ENCODE peak calls at places on chromosomes 5 and 9, in five cellular contexts. U is NAMALWA, O is cardiac muscle cell, W is astrocyte of the spinal cord, N is glomerular endothelial cell. M is an unnamed sample.

GRCh38 chr9:92455217-92455616 is 27.1 kb downstream of the ASPN start:
- DNase-seq in U (peak), N (no peak), W (no peak), O (no peak), M (peak)

GRCh38 chr5:154189819-154190651 is 498 bp upstream of the GALNT10 start:
- DNase-seq in O (peak), W (peak), U (peak), N (no peak), M (peak)

GRCh38 chr5:40204157-40204556 is 475.6 kb upstream of the PTGER4 start:
- DNase-seq in N (no peak), O (no peak), U (no peak), W (no peak), M (no peak)

GRCh38 chr9:20119566-20119965 is 330.7 kb upstream of the SLC24A2 start:
- DNase-seq in W (no peak), N (no peak), O (no peak), U (no peak), M (no peak)

GRCh38 chr9:129676970-129677369 is 11.5 kb downstream of the PRRX2 start:
- DNase-seq in W (no peak), U (no peak), N (no peak), O (no peak), M (no peak)

GRCh38 chr5:35938518-35939227 is at the start of gene CAPSL:
- DNase-seq in W (peak), U (peak), N (no peak), O (peak), M (no peak)

GRCh38 chr5:83917261-83917908 is 196.7 kb upstream of the HAPLN1 start:
- DNase-seq in N (no peak), U (no peak), O (no peak), W (no peak), M (no peak)

GRCh38 chr9:86944974-86945867 is 2.1 kb downstream of the GAS1 start:
- DNase-seq in O (peak), N (no peak), W (peak), U (no peak), M (no peak)

GRCh38 chr5:6302684-6303083 is 75.7 kb downstream of the MED10 start:
- DNase-seq in W (no peak), U (peak), N (no peak), O (peak), M (no peak)

M was measured in HAP-1.